ENCODE peak calls at places on chromosome 11, in five cellular contexts. One of them, this sample, is unnamed.

GRCh38 chr11:34105957-34106504 is 602 bp downstream of the NAT10 start:
- DNase-seq in neuronal stem cell: no peak
- DNase-seq in IMR-90: peak
- DNase-seq in H1: no peak
- DNase-seq in H9: no peak
- DNase-seq in this sample: no peak

GRCh38 chr11:26626346-26626745 is 54.3 kb upstream of the MUC15 start:
- DNase-seq in H9: no peak
- DNase-seq in H1: no peak
- DNase-seq in IMR-90: no peak
- DNase-seq in neuronal stem cell: no peak
- DNase-seq in this sample: peak

GRCh38 chr11:25198704-25199103 is 701.9 kb downstream of the LUZP2 start:
- DNase-seq in neuronal stem cell: no peak
- DNase-seq in H1: no peak
- DNase-seq in H9: no peak
- DNase-seq in IMR-90: no peak
- DNase-seq in this sample: no peak

GRCh38 chr11:19772480-19772879 is 59.8 kb downstream of the NAV2 start:
- DNase-seq in IMR-90: no peak
- DNase-seq in H9: peak
- DNase-seq in neuronal stem cell: no peak
- DNase-seq in H1: peak
- DNase-seq in this sample: no peak

GRCh38 chr11:118003021-118003423 is 16.8 kb downstream of the IL10RA start:
- DNase-seq in H1: no peak
- DNase-seq in IMR-90: no peak
- DNase-seq in neuronal stem cell: no peak
- DNase-seq in H9: no peak
- DNase-seq in this sample: no peak

GRCh38 chr11:73586791-73587190 is 11.1 kb downstream of the FAM168A start:
- DNase-seq in H1: no peak
- DNase-seq in IMR-90: no peak
- DNase-seq in H9: no peak
- DNase-seq in neuronal stem cell: no peak
- DNase-seq in this sample: no peak

GRCh38 chr11:116558504-116559252 is 214.1 kb downstream of the BUD13 start:
- DNase-seq in neuronal stem cell: no peak
- DNase-seq in H9: no peak
- DNase-seq in H1: no peak
- DNase-seq in IMR-90: peak
- DNase-seq in this sample: peak

GRCh38 chr11:121763526-121763925 is 310.8 kb upstream of the SORL1-AS1 start:
- DNase-seq in H1: no peak
- DNase-seq in H9: no peak
- DNase-seq in neuronal stem cell: no peak
- DNase-seq in IMR-90: no peak
- DNase-seq in this sample: no peak

GRCh38 chr11:111714522-111714921 is 51.7 kb downstream of the PPP2R1B start:
- DNase-seq in H1: no peak
- DNase-seq in H9: no peak
- DNase-seq in IMR-90: no peak
- DNase-seq in neuronal stem cell: no peak
- DNase-seq in this sample: no peak

GRCh38 chr11:45247433-45247832 is 38.7 kb downstream of the SYT13 start:
- DNase-seq in IMR-90: no peak
- DNase-seq in H9: no peak
- DNase-seq in neuronal stem cell: no peak
- DNase-seq in H1: no peak
- DNase-seq in this sample: no peak

GRCh38 chr11:75240381-75241035 is at the start of gene TPBGL:
- DNase-seq in H1: no peak
- DNase-seq in neuronal stem cell: peak
- DNase-seq in IMR-90: no peak
- DNase-seq in H9: peak
- DNase-seq in this sample: no peak

GRCh38 chr11:18704045-18704645 is 5.6 kb downstream of the TMEM86A start:
- DNase-seq in H1: no peak
- DNase-seq in IMR-90: no peak
- DNase-seq in neuronal stem cell: no peak
- DNase-seq in H9: no peak
- DNase-seq in this sample: peak
- H3K14ac ChIP-seq in H1: no peak
- H3K14ac ChIP-seq in IMR-90: no peak
- H3K14ac ChIP-seq in neuronal stem cell: no peak
- H3K14ac ChIP-seq in H9: no peak
- H3K14ac ChIP-seq in this sample: no peak

GRCh38 chr11:2140411-2141400 is 1.5 kb upstream of the IGF2 start:
- DNase-seq in H1: no peak
- DNase-seq in neuronal stem cell: no peak
- DNase-seq in H9: no peak
- DNase-seq in IMR-90: no peak
- DNase-seq in this sample: peak
- H3K14ac ChIP-seq in H1: no peak
- H3K14ac ChIP-seq in neuronal stem cell: peak
- H3K14ac ChIP-seq in H9: no peak
- H3K14ac ChIP-seq in IMR-90: no peak
- H3K14ac ChIP-seq in this sample: no peak

GRCh38 chr11:575324-575995 is 810 bp upstream of the PHRF1 start:
- DNase-seq in H9: no peak
- DNase-seq in neuronal stem cell: peak
- DNase-seq in H1: no peak
- DNase-seq in IMR-90: no peak
- DNase-seq in this sample: peak
- H3K14ac ChIP-seq in H9: peak
- H3K14ac ChIP-seq in neuronal stem cell: peak
- H3K14ac ChIP-seq in H1: no peak
- H3K14ac ChIP-seq in IMR-90: peak
- H3K14ac ChIP-seq in this sample: no peak

GRCh38 chr11:64251722-64251985 is 324 bp downstream of the PLCB3 start:
- DNase-seq in neuronal stem cell: no peak
- DNase-seq in H1: no peak
- DNase-seq in H9: no peak
- DNase-seq in IMR-90: no peak
- DNase-seq in this sample: no peak
- H3K14ac ChIP-seq in neuronal stem cell: no peak
- H3K14ac ChIP-seq in H1: no peak
- H3K14ac ChIP-seq in H9: peak
- H3K14ac ChIP-seq in IMR-90: peak
- H3K14ac ChIP-seq in this sample: peak

GRCh38 chr11:67353317-67354313 is at the start of gene POLD4:
- DNase-seq in neuronal stem cell: peak
- DNase-seq in H9: peak
- DNase-seq in IMR-90: peak
- DNase-seq in H1: peak
- DNase-seq in this sample: peak
- H3K14ac ChIP-seq in neuronal stem cell: no peak
- H3K14ac ChIP-seq in H9: peak
- H3K14ac ChIP-seq in IMR-90: peak
- H3K14ac ChIP-seq in H1: no peak
- H3K14ac ChIP-seq in this sample: peak

This sample was measured in mesenchymal stem cell.